ENCODE peak calls at places on chromosomes 13 and 19, in ten cellular contexts. I, L, T, W, Z, E, K, U, V and P are unnamed samples.

GRCh38 chr13:113863511-113864302 is at the start of gene GAS6:
- DNase-seq in L (peak; percentile 82), W (peak; percentile 78), K (peak; percentile 55), Z (no peak), I (no peak), T (peak; percentile 65), V (no peak), U (peak; percentile 78), E (peak; percentile 60), P (peak; percentile 55)

GRCh38 chr19:44735011-44735410 is 13.5 kb upstream of the BCL3 start:
- DNase-seq in L (no peak), K (no peak), E (no peak), W (no peak), V (no peak), Z (no peak), T (no peak), I (no peak), U (no peak), P (no peak)

GRCh38 chr13:20609145-20609544 is 42.2 kb downstream of the IFT88 start:
- DNase-seq in K (no peak), L (no peak), U (no peak), I (peak; percentile 94), Z (peak; percentile 14), E (no peak), T (no peak), V (no peak), W (no peak), P (no peak)

GRCh38 chr13:79226250-79226649 is 179.8 kb downstream of the RBM26 start:
- DNase-seq in T (no peak), E (no peak), U (no peak), I (no peak), K (no peak), V (no peak), W (no peak), Z (no peak), L (no peak), P (no peak)

GRCh38 chr19:5585461-5586299 is 17.9 kb upstream of the TINCR start:
- DNase-seq in U (no peak), K (peak; percentile 65), Z (no peak), I (no peak), E (no peak), W (peak; percentile 94), V (peak; percentile 66), T (peak; percentile 85), L (peak; percentile 51), P (peak; percentile 52)

GRCh38 chr19:8592231-8593009 is 15.2 kb upstream of the MYO1F start:
- DNase-seq in Z (no peak), K (peak; percentile 77), E (no peak), U (peak; percentile 100), W (peak; percentile 100), V (peak; percentile 97), T (peak; percentile 100), I (peak; percentile 95), L (peak; percentile 96), P (peak; percentile 70)

GRCh38 chr13:76808927-76809326 is 77.3 kb downstream of the KCTD12 start:
- DNase-seq in K (no peak), U (no peak), T (no peak), I (peak; percentile 31), V (no peak), E (no peak), L (no peak), W (no peak), Z (no peak), P (no peak)

GRCh38 chr19:5001547-5002131 is 32.7 kb downstream of the KDM4B start:
- DNase-seq in V (no peak), Z (no peak), I (peak; percentile 71), K (no peak), W (peak; percentile 81), E (peak; percentile 12), T (no peak), L (peak; percentile 59), U (no peak), P (peak; percentile 25)

GRCh38 chr19:3785464-3785937 is 680 bp downstream of the MATK start:
- DNase-seq in W (peak; percentile 59), T (no peak), U (no peak), K (no peak), E (no peak), I (no peak), V (no peak), L (no peak), Z (no peak), P (no peak)

GRCh38 chr19:29285187-29285687 is 72.3 kb upstream of the UQCRFS1 start:
- DNase-seq in L (no peak), W (no peak), U (no peak), K (no peak), V (no peak), E (no peak), T (no peak), I (no peak), Z (no peak), P (no peak)

GRCh38 chr13:27783111-27783510 is 9.2 kb upstream of the GSX1 start:
- DNase-seq in V (no peak), K (no peak), E (no peak), Z (no peak), I (peak; percentile 8), W (peak; percentile 75), L (peak; percentile 44), T (no peak), U (no peak), P (no peak)

GRCh38 chr19:43534811-43535761 is 2.1 kb downstream of the ZNF575 start:
- DNase-seq in W (peak; percentile 96), I (peak; percentile 61), K (peak; percentile 43), Z (no peak), E (no peak), U (peak; percentile 74), L (peak; percentile 81), V (peak; percentile 39), T (peak; percentile 89), P (peak; percentile 16)

DNA sequence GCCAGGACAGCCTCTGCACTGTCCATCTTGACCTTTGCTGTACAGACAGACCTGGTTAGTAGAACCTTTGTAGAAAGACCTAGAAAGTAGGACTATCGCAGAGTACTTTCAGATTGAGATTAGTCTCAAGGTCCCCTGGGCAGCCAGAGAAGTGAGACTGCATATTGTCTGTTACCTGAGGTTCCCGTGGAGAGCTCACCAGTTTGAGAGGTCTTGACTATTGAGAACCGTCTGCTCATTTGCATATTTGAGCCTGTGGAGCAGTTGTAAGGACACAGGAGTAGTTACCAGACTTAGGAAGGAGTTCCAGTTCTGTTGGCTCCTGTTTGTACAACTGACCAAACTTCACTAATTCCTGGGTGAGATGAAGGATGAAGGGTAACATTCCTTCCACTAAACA is 66.2 kb downstream of the SPATA13 start:
- DNase-seq in T (no peak), Z (no peak), U (no peak), E (no peak), V (no peak), K (no peak), I (no peak), W (peak; percentile 61), L (no peak), P (no peak)
- H3K27ac ChIP-seq in T (no peak overlapping the region), Z (no peak overlapping the region), U (no peak overlapping the region), E (no peak overlapping the region), V (no peak overlapping the region), K (no peak overlapping the region), I (no peak overlapping the region), W (no peak overlapping the region), L (no peak overlapping the region), P (peak overlapping the region; percentile 30)

GRCh38 chr19:58243351-58243750 is 14.6 kb downstream of the ZNF544 start:
- DNase-seq in K (no peak), E (no peak), U (no peak), Z (no peak), W (no peak), T (no peak), L (no peak), I (no peak), V (no peak), P (no peak)
- H3K27ac ChIP-seq in K (no peak overlapping the region), E (no peak overlapping the region), U (no peak overlapping the region), Z (no peak overlapping the region), W (no peak overlapping the region), T (no peak overlapping the region), L (no peak overlapping the region), I (no peak overlapping the region), V (no peak overlapping the region), P (no peak overlapping the region)

GRCh38 chr19:49340069-49340864 is 5.1 kb downstream of the CD37 start:
- DNase-seq in L (peak; percentile 40), T (peak; percentile 75), W (peak; percentile 89), E (no peak), V (no peak), K (peak; percentile 68), U (peak; percentile 80), I (no peak), Z (no peak), P (no peak)

GRCh38 chr19:49338023-49338677 is 2.9 kb downstream of the CD37 start:
- DNase-seq in I (no peak), E (no peak), Z (no peak), K (no peak), T (peak; percentile 75), U (peak; percentile 44), V (no peak), L (no peak), W (peak; percentile 85), P (no peak)

GRCh38 chr19:49339364-49340068 is 4.3 kb downstream of the CD37 start:
- DNase-seq in T (peak; percentile 89), E (peak; percentile 87), L (no peak), U (peak; percentile 90), W (peak; percentile 96), V (no peak), I (peak; percentile 50), K (peak; percentile 88), Z (peak; percentile 51), P (peak; percentile 50)

GRCh38 chr19:49337267-49338022 is 2.2 kb downstream of the CD37 start:
- DNase-seq in I (no peak), V (no peak), T (no peak), U (no peak), K (no peak), L (no peak), W (peak; percentile 25), Z (no peak), E (no peak), P (no peak)

GRCh38 chr19:49338691-49339363 is 3.6 kb downstream of the CD37 start:
- DNase-seq in K (peak; percentile 93), U (peak; percentile 86), W (peak; percentile 99), I (no peak), T (peak; percentile 99), L (peak; percentile 28), Z (peak; percentile 51), E (peak; percentile 92), V (no peak), P (no peak)
- H3K27ac ChIP-seq in K (peak overlapping the region; percentile 81), U (peak overlapping the region; percentile 93), W (no peak overlapping the region), I (no peak overlapping the region), T (peak overlapping the region; percentile 49), L (no peak overlapping the region), Z (no peak overlapping the region), E (no peak overlapping the region), V (no peak overlapping the region), P (no peak overlapping the region)

DNA sequence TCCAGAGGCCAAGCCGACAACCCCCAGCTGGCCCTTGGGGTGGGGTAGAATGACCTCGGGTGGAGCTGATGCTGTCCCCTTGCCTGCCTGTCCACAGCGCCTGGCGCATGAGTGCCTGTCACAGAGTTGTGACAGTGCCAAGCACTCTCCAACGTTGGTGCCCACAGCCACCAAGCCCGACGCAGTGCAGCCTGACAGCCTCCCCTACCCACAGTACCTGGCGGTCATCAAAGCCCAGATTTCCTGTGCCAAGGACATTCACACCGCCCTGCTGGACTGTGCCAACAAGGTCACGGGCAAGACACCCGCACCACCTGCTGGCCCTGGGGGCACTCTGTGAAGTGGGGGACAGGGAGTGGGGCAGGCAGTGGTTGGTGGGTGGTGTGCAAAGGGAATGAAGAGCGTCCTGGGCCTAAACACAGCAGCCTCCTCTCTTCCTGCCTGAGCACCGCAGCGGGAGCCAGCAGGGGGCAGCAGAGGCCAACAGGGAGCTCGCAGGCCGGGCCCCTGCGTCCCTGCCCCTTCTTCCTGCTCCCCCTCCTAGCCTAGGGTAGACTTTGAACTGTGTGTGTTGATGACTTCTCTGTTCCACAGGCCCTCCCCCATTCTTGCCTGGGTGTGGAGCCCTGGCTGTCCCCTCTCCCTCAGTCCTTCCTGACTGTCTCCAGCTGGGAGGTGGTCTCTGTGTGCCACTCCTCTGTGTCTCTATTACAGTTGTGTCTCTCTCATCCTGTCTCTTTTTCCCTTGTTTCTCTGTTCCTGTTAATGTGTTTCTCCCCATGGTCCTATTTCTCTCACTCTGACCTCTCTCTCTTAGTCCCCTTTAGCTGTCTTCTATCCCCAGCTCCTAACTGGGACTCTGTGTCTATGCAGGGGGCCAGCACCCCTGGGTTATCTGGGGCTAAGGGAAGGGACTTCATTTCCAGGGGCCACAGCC is 6.5 kb downstream of the MED29 start:
- DNase-seq in Z (no peak), K (peak; percentile 85), V (peak; percentile 91), E (peak; percentile 85), W (peak; percentile 97), I (peak; percentile 76), T (peak; percentile 95), U (peak; percentile 92), L (peak; percentile 81), P (peak; percentile 49)
- H3K27ac ChIP-seq in Z (peak overlapping the region; percentile 99), K (peak overlapping the region; percentile 67), V (peak overlapping the region; percentile 72), E (peak overlapping the region; percentile 95), W (no peak overlapping the region), I (peak overlapping the region; percentile 79), T (no peak overlapping the region), U (peak overlapping the region; percentile 66), L (peak overlapping the region; percentile 20), P (peak overlapping the region; percentile 80)